ENCODE peak calls at places on chromosome X, in eight cellular contexts. C is neural progenitor cell, Q is heart left ventricle, Z is pancreas, J is GM23338, B is psoas muscle, X is uterus, L is GM23248. F is an unnamed sample.

GRCh38 chrX:20059467-20060128 is 57.1 kb downstream of the MAP7D2 start:
- DNase-seq in C (no peak), Q (no peak), Z (no peak), J (no peak), B (no peak), X (no peak), L (peak; percentile 9), F (no peak)

GRCh38 chrX:133649659-133650058 is 234.4 kb upstream of the GPC4 start:
- DNase-seq in C (peak; percentile 87), Q (no peak), Z (no peak), J (peak; percentile 79), B (no peak), X (no peak), L (no peak), F (no peak)

GRCh38 chrX:75337525-75337924 is 63.6 kb downstream of the UPRT start:
- DNase-seq in C (no peak), Q (no peak), Z (no peak), J (no peak), B (no peak), X (no peak), L (no peak), F (no peak)

GRCh38 chrX:44036336-44036735 is 63.1 kb upstream of the NDP start:
- DNase-seq in C (no peak), Q (no peak), Z (no peak), J (no peak), B (no peak), X (no peak), L (peak; percentile 69), F (peak; percentile 7)

GRCh38 chrX:110003167-110004156 is 548 bp downstream of the TMEM164 start:
- DNase-seq in C (no peak), Q (no peak), Z (peak; percentile 71), J (peak; percentile 30), B (peak; percentile 18), X (peak; percentile 18), L (peak; percentile 58), F (no peak)

GRCh38 chrX:29941292-29941691 is 274.1 kb upstream of the MAGEB2 start:
- DNase-seq in C (no peak), Q (no peak), Z (no peak), J (no peak), B (no peak), X (no peak), L (no peak), F (no peak)

GRCh38 chrX:39730671-39731389 is 366.9 kb downstream of the BCOR start:
- DNase-seq in C (peak; percentile 68), Q (peak; percentile 72), Z (peak; percentile 76), J (peak; percentile 72), B (peak; percentile 67), X (peak; percentile 78), L (peak; percentile 84), F (peak; percentile 81)

GRCh38 chrX:46722742-46723568 is 36.0 kb downstream of the SLC9A7 start:
- DNase-seq in C (no peak), Q (no peak), Z (no peak), J (no peak), B (no peak), X (no peak), L (peak; percentile 48), F (no peak)

GRCh38 chrX:48793935-48794334 is 7.5 kb downstream of the GATA1 start:
- DNase-seq in C (no peak), Q (no peak), Z (peak; percentile 22), J (no peak), B (no peak), X (no peak), L (no peak), F (no peak)
- H3K4me3 ChIP-seq in C (no peak overlapping the region), Q (no peak overlapping the region), Z (no peak overlapping the region), J (no peak overlapping the region), B (no peak overlapping the region), X (no peak overlapping the region), L (no peak overlapping the region), F (no peak overlapping the region)

DNA sequence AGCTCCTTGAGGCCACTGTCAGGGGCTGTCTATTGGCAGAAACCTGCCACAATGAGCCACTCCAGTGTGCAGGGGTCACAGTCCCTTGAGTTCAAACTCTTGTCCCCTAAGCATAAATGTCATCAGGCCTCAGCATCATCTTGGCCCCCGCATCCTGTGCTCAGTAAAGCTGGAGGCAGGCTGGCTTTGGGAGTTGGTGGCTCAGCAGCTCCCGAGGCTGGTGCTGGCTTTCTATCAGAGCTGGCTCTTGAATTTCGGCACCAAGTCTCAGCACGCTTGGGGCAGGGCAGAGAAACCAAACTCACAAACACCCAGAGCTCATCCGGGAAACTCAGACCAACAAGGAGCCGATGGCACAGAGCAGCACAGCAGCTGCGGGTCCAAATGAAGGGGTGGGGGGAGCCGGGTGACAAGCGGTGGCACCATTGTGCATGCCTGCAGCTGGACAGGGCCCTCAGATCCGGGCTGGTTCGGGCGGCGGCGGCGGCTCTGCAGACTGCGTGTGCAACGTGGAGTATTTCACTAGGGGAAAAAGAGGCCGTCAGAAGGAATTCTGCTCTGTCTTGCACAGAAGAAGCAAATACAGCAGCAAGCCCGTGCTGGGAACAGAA is 75.5 kb downstream of the MTMR1 start:
- DNase-seq in C (no peak), Q (no peak), Z (peak; percentile 45), J (no peak), B (no peak), X (no peak), L (no peak), F (no peak)
- H3K27ac ChIP-seq in C (no peak overlapping the region), Q (no peak overlapping the region), Z (no peak overlapping the region), J (no peak overlapping the region), B (no peak overlapping the region), X (no peak overlapping the region), L (no peak overlapping the region), F (no peak overlapping the region)

DNA sequence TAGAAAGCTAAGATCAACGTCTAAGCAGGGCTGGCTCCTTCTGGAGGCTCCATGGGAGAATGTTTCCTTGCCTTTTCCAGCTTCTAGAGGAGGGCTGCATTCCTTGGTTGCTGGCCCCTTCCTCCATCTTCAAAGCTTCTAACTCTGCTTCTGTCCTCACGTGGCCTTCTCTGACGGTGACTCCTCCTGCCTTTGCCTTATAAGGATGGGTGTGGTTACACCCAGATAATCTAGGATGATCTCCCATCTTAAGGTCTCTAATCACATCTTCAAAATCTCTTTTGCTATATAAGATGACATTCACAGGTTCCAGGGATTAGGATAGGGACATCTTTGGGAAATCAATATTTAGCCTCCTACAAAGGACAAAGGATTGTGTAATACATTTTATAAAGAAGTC is 1.6 kb downstream of the CCNQ start:
- DNase-seq in C (no peak), Q (no peak), Z (no peak), J (no peak), B (no peak), X (no peak), L (no peak), F (no peak)
- H3K4me3 ChIP-seq in C (no peak overlapping the region), Q (no peak overlapping the region), Z (no peak overlapping the region), J (no peak overlapping the region), B (peak overlapping the region; percentile 74), X (no peak overlapping the region), L (no peak overlapping the region), F (no peak overlapping the region)

GRCh38 chrX:27336466-27337091 is 126.6 kb downstream of the PPP4R3C start:
- DNase-seq in C (peak; percentile 40), Q (peak; percentile 4), Z (peak; percentile 76), J (peak; percentile 53), B (no peak), X (no peak), L (peak; percentile 34), F (peak; percentile 62)
- H3K27ac ChIP-seq in C (no peak overlapping the region), Q (no peak overlapping the region), Z (no peak overlapping the region), J (no peak overlapping the region), B (no peak overlapping the region), X (no peak overlapping the region), L (no peak overlapping the region), F (no peak overlapping the region)

GRCh38 chrX:153966283-153966688 is 5.3 kb downstream of the HCFC1 start:
- DNase-seq in C (no peak), Q (no peak), Z (no peak), J (no peak), B (peak; percentile 50), X (peak; percentile 39), L (peak; percentile 46), F (no peak)

GRCh38 chrX:153968255-153968654 is 3.4 kb downstream of the HCFC1 start:
- DNase-seq in C (peak; percentile 28), Q (no peak), Z (no peak), J (no peak), B (no peak), X (no peak), L (no peak), F (no peak)

GRCh38 chrX:153966841-153967535 is 4.6 kb downstream of the HCFC1 start:
- DNase-seq in C (no peak), Q (no peak), Z (no peak), J (no peak), B (no peak), X (no peak), L (peak; percentile 60), F (no peak)

GRCh38 chrX:153968754-153969124 is 2.9 kb downstream of the HCFC1 start:
- DNase-seq in C (peak; percentile 52), Q (no peak), Z (peak; percentile 55), J (peak; percentile 22), B (peak; percentile 59), X (no peak), L (peak; percentile 53), F (peak; percentile 83)

DNA sequence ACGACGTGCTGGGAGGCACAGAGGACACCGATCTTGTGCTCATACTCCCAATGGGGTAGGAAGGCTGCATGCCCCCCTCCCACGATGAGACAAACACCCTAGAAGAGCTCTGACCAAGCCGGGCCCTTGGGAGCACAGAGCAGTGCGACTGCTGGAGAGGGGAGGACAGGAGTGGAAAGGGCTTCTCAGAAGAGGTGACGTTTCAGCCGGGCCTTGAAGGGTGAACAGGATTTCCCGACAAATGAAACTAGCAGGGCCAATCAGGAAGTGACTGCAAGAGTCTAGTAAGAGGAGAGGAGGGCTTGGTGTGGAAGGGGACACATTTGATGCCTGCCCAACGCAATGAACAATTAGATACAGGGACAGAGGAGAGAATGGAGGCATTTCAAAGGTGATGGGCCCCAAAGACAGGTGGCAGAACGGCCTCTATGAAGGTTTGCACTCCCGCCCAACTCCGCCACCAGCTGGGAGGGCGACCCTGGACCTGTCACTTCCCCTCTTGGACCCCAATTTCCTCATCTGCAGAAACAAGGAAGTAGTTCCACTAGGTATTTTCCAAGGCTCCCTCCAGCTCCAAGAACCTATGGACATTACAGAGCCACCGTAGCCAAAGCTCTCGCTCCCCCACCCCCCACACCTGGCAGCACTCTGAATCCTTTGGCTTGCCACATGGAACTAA is 3.9 kb downstream of the HCFC1 start:
- DNase-seq in C (no peak), Q (no peak), Z (peak; percentile 60), J (no peak), B (no peak), X (no peak), L (no peak), F (no peak)
- H3K4me3 ChIP-seq in C (peak overlapping the region; percentile 80), Q (peak overlapping the region; percentile 94), Z (no peak overlapping the region), J (peak overlapping the region; percentile 85), B (peak overlapping the region; percentile 80), X (no peak overlapping the region), L (no peak overlapping the region), F (no peak overlapping the region)

DNA sequence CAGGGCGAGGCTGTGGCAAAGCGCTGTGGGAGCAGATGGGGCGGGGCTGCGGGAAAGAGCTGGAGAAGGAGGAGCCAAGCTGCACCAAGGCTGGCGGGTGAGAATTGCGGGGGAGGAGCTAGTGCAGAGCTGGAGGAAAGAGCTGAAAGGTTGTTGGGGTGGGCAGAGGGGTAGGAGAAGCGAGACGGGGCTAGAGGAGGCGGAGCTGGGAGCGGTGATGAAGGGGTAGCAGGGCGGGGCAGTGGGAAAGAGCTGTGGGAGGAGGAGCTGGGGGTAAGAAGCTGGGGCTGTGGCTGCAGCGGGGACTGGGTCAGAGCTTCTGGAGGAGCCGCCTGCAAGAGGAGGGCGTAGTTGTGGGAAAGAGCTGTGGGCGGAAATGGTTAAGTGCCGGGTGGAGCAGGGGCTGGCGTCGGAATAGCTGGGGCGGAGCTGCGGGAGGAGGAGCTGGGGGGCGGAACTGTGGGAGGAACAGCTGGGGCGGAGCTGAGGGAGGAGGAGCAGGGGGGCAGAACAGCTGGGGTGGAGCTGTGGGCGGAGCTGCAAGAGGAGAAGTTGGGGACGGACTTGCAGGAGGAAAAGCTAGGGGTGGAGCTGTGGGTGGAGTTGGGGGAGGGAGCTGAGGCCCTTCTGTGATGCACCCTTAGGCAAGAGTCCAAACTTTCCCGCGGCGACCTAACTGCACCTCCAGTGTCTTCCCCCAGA is 1.9 kb upstream of the EOLA2 start:
- DNase-seq in C (peak; percentile 92), Q (peak; percentile 95), Z (peak; percentile 80), J (peak; percentile 93), B (peak; percentile 92), X (peak; percentile 94), L (peak; percentile 94), F (peak; percentile 97)
- H3K27ac ChIP-seq in C (peak overlapping the region; percentile 81), Q (peak overlapping the region; percentile 90), Z (peak overlapping the region; percentile 85), J (peak overlapping the region; percentile 94), B (peak overlapping the region; percentile 82), X (peak overlapping the region; percentile 84), L (peak overlapping the region; percentile 98), F (peak overlapping the region; percentile 86)

F was measured in SJCRH30.